ENCODE peak calls at places on chromosomes 1 and 21, in seven cellular contexts. Q is CD4-positive, CD25-positive, alpha-beta regulatory T cell; J is pancreas; X is tibial nerve; C is heart right ventricle; T is tibial artery; K is uterus. Y is an unnamed sample. For H3K4me1 and H3K36me3, the result is how much of the 10 kb centered on the place peaks cover.

GRCh38 chr21:31752352-31752751 is 20.4 kb upstream of the SCAF4 start:
- DNase-seq in Q (no peak), J (no peak), X (no peak), C (no peak), T (no peak), K (no peak), Y (no peak)

GRCh38 chr21:38323721-38324591 is 67.2 kb downstream of the KCNJ15 start:
- DNase-seq in Q (no peak), J (no peak), X (no peak), C (no peak), T (no peak), K (no peak), Y (no peak)

GRCh38 chr1:246788895-246789338 is 64.7 kb downstream of the SCCPDH start:
- DNase-seq in Q (no peak), J (no peak), X (no peak), C (no peak), T (peak), K (no peak), Y (no peak)

GRCh38 chr1:204307334-204307883 is 52.3 kb downstream of the PLEKHA6 start:
- DNase-seq in Q (no peak), J (no peak), X (peak), C (no peak), T (no peak), K (peak), Y (no peak)

GRCh38 chr1:19044471-19044870 is 88.0 kb upstream of the IFFO2 start:
- DNase-seq in Q (no peak), J (peak), X (no peak), C (no peak), T (peak), K (no peak), Y (no peak)

GRCh38 chr1:225911207-225912130 is 12.6 kb downstream of the PYCR2 start:
- DNase-seq in Q (peak), J (peak), X (peak), C (peak), T (peak), K (peak), Y (no peak)

GRCh38 chr1:173429517-173430477 is 47.3 kb upstream of the PRDX6 start:
- DNase-seq in Q (peak), J (peak), X (peak), C (peak), T (peak), K (peak), Y (peak)

GRCh38 chr1:6423321-6423999 is 1.1 kb upstream of the ESPN start:
- DNase-seq in Q (peak), J (peak), X (no peak), C (no peak), T (no peak), K (no peak), Y (no peak)

GRCh38 chr1:68111804-68112436 is 61.5 kb upstream of the DIRAS3 start:
- DNase-seq in Q (no peak), J (no peak), X (peak), C (peak), T (peak), K (peak), Y (no peak)

GRCh38 chr1:165595561-165595960 is 35.5 kb upstream of the MGST3 start:
- DNase-seq in Q (no peak), J (no peak), X (no peak), C (no peak), T (no peak), K (no peak), Y (no peak)

GRCh38 chr1:84598846-84599741 is 24.9 kb upstream of the CTBS start:
- DNase-seq in Q (no peak), J (no peak), X (no peak), C (no peak), T (no peak), K (no peak), Y (no peak)

GRCh38 chr1:150887018-150887417 is at the start of gene CTXND2:
- DNase-seq in Q (no peak), J (no peak), X (no peak), C (no peak), T (no peak), K (no peak), Y (no peak)

GRCh38 chr1:26284597-26285351 is 4.9 kb downstream of the SH3BGRL3 start:
- DNase-seq in Q (peak), J (peak), X (peak), C (peak), T (peak), K (peak), Y (peak)

GRCh38 chr1:150464422-150464826 is 22.8 kb upstream of the TARS2 start:
- DNase-seq in Q (peak), J (peak), X (peak), C (peak), T (no peak), K (peak), Y (no peak)

GRCh38 chr1:156747737-156748669 is 3.5 kb downstream of the HDGF start:
- DNase-seq in Q (no peak), J (no peak), X (no peak), C (no peak), T (no peak), K (no peak), Y (no peak)

GRCh38 chr1:156744786-156745419 is 4.0 kb upstream of the MRPL24 start:
- DNase-seq in Q (no peak), J (no peak), X (no peak), C (no peak), T (no peak), K (no peak), Y (no peak)

GRCh38 chr1:156746716-156747631 is 4.5 kb downstream of the HDGF start:
- DNase-seq in Q (no peak), J (peak), X (peak), C (peak), T (peak), K (peak), Y (no peak)

GRCh38 chr1:156744344-156744743 is 3.5 kb upstream of the MRPL24 start:
- DNase-seq in Q (no peak), J (no peak), X (no peak), C (no peak), T (no peak), K (no peak), Y (no peak)

GRCh38 chr1:156746381-156746715 is 5.1 kb downstream of the HDGF start:
- DNase-seq in Q (no peak), J (no peak), X (no peak), C (no peak), T (no peak), K (no peak), Y (no peak)
- H3K4me1 ChIP-seq in Q (half or more), J (under half), X (half or more), C (half or more), T (under half), K (under half), Y (under half)

GRCh38 chr1:78044796-78045599 is 768 bp upstream of the GIPC2 start:
- DNase-seq in Q (no peak), J (no peak), X (no peak), C (no peak), T (no peak), K (no peak), Y (no peak)
- H3K27ac ChIP-seq in Q (no peak), J (peak), X (no peak), C (peak), T (peak), K (no peak), Y (peak)

GRCh38 chr21:41856572-41856971 is 22.6 kb downstream of the PRDM15 start:
- DNase-seq in Q (no peak), J (no peak), X (no peak), C (no peak), T (peak), K (no peak), Y (no peak)

GRCh38 chr21:41851090-41851790 is 27.9 kb downstream of the PRDM15 start:
- DNase-seq in Q (no peak), J (no peak), X (no peak), C (no peak), T (no peak), K (no peak), Y (no peak)

GRCh38 chr21:41852151-41852928 is 26.8 kb downstream of the PRDM15 start:
- DNase-seq in Q (no peak), J (no peak), X (no peak), C (no peak), T (no peak), K (no peak), Y (no peak)

GRCh38 chr21:41852929-41853320 is 26.2 kb downstream of the PRDM15 start:
- DNase-seq in Q (no peak), J (no peak), X (no peak), C (no peak), T (no peak), K (no peak), Y (no peak)

DNA sequence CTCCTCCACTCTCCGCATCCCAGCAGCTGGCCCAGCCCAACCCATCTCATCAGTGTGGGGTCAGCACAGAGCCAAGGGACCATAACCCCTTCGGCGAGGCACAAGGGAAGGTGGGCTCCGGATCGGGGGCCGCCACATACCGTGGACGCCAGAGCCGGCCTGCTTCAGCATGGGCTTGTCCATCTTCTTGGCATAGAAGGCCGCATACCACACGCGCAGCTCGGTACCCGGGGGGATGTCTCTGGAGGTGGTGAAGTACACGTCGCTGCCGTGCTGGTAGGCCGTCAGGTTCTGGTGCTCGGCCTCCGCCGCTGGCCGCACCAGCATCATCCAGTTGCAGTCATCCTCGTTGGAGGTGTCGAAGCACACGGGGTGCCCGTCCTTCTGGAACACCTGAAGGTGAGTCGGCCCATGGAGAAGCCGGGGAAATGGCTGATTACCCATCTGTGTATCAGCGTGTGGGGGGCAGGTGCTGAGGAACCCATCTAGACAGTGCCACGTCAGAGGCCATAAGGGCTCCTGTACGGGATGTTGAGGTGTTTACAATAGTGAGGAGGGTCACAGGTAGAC is 24.6 kb downstream of the PRDM15 start:
- DNase-seq in Q (no peak), J (no peak), X (no peak), C (no peak), T (no peak), K (no peak), Y (no peak)
- H3K36me3 ChIP-seq in Q (half or more), J (under half), X (under half), C (under half), T (half or more), K (under half), Y (under half)

DNA sequence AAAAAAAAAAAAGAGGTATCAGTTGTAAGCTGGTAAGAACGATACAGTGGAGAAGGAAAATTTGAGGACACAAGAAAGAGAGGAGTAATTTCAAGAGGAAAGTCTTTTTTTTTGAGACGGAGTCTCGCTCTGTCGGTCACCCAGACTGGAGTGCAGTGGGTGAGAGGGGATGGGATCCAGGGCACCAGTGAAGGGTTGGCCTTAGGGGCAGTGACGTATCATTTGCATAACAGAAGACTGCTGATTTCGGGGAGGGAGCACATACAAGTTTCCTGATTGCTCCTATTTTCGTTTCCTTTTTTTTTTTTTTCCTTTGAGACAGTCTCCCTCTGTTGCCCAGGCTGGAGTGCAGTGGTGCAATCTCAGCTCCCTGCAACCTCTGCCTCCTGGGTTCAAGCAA is 4.2 kb downstream of the S100A13 start:
- DNase-seq in Q (no peak), J (peak), X (no peak), C (no peak), T (peak), K (no peak), Y (no peak)
- H3K4me1 ChIP-seq in Q (under half), J (under half), X (under half), C (under half), T (under half), K (under half), Y (under half)

GRCh38 chr1:27634982-27635362 is at the start of gene FGR:
- DNase-seq in Q (no peak), J (no peak), X (peak), C (no peak), T (no peak), K (no peak), Y (no peak)
- H3K27ac ChIP-seq in Q (peak), J (no peak), X (peak), C (peak), T (peak), K (peak), Y (peak)

GRCh38 chr1:53285969-53286760 is 41.7 kb downstream of the LRP8 start:
- DNase-seq in Q (no peak), J (no peak), X (no peak), C (no peak), T (no peak), K (no peak), Y (no peak)
- H3K36me3 ChIP-seq in Q (under half), J (under half), X (under half), C (under half), T (under half), K (under half), Y (under half)

GRCh38 chr1:1431006-1431844 is 4.3 kb upstream of the VWA1 start:
- DNase-seq in Q (no peak), J (no peak), X (no peak), C (no peak), T (no peak), K (no peak), Y (no peak)
- H3K4me1 ChIP-seq in Q (under half), J (under half), X (half or more), C (half or more), T (under half), K (under half), Y (half or more)

GRCh38 chr1:8595919-8596318 is 221.5 kb downstream of the RERE start:
- DNase-seq in Q (no peak), J (no peak), X (no peak), C (no peak), T (no peak), K (no peak), Y (no peak)
- H3K27ac ChIP-seq in Q (no peak), J (no peak), X (no peak), C (no peak), T (peak), K (peak), Y (peak)

GRCh38 chr1:32779242-32779641 is 37.9 kb downstream of the YARS1 start:
- DNase-seq in Q (no peak), J (peak), X (no peak), C (no peak), T (no peak), K (no peak), Y (no peak)
- H3K36me3 ChIP-seq in Q (half or more), J (under half), X (under half), C (under half), T (half or more), K (under half), Y (under half)